ENCODE peak calls at places on chromosomes 16 and 17, in six cellular contexts. U is fibroblast of pulmonary artery, P is B cell, E is cardiac fibroblast, W is astrocyte, S is GM13977. H is an unnamed sample.

GRCh38 chr17:45975640-45976295 is 23.3 kb upstream of the STH start:
- DNase-seq in P (no peak), U (no peak), W (no peak), S (no peak), E (no peak), H (no peak)

GRCh38 chr16:4313563-4314531 is 2.0 kb upstream of the GLIS2 start:
- DNase-seq in E (peak), S (peak), U (no peak), P (no peak), W (no peak), H (peak)

GRCh38 chr17:77438241-77439204 is 297.8 kb downstream of the SEC14L1 start:
- DNase-seq in P (no peak), U (no peak), S (no peak), E (no peak), W (no peak), H (no peak)

GRCh38 chr17:565506-565905 is 149.1 kb downstream of the VPS53 start:
- DNase-seq in E (no peak), S (no peak), W (no peak), P (no peak), U (no peak), H (no peak)

GRCh38 chr16:57603110-57604024 is 25.1 kb upstream of the ADGRG1 start:
- DNase-seq in U (no peak), E (no peak), W (no peak), P (no peak), S (no peak), H (no peak)

GRCh38 chr17:73827627-73828241 is 183.5 kb upstream of the SDK2 start:
- DNase-seq in P (no peak), E (peak), S (no peak), W (no peak), U (peak), H (no peak)

GRCh38 chr16:77273815-77274214 is 74.6 kb downstream of the SYCE1L start:
- DNase-seq in P (no peak), S (no peak), W (peak), U (no peak), E (no peak), H (no peak)

GRCh38 chr17:68491381-68491849 is 20.8 kb upstream of the PRKAR1A start:
- DNase-seq in P (no peak), U (peak), S (no peak), W (no peak), E (peak), H (no peak)

GRCh38 chr17:76958974-76959373 is 90.8 kb downstream of the MGAT5B start:
- DNase-seq in W (no peak), P (no peak), S (no peak), E (no peak), U (no peak), H (no peak)

GRCh38 chr16:2082171-2082982 is 34.6 kb downstream of the TSC2 start:
- DNase-seq in W (no peak), E (peak), U (peak), S (no peak), P (peak), H (no peak)

GRCh38 chr16:27228036-27228435 is 24.7 kb downstream of the KDM8 start:
- DNase-seq in P (no peak), W (no peak), E (no peak), S (no peak), U (no peak), H (no peak)

GRCh38 chr17:27980035-27980434 is 62.4 kb upstream of the NLK start:
- DNase-seq in W (peak), U (peak), P (no peak), E (peak), S (no peak), H (no peak)

GRCh38 chr17:50917418-50917743 is 51.2 kb upstream of the TOB1 start:
- DNase-seq in S (peak), W (no peak), E (no peak), P (no peak), U (no peak), H (peak)

DNA sequence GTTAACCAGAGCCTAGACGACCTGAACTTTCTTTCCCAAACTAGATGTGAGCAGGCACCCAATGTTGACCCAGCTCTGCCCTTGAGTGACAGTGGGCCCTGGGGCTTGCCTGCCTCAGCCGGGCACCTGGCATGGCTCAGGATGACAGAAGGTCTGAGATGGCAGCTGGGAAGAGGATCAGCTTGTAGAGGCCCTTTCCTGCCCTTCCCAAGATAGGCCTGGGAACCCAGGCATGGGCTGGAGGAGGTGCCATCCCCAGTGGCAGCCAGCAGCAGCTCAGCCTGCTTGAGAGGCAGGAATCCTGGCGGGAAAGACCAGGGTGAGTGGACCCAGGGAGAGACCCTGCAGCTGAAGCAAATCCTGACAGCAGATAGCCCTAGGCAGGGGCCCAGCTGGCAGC is 59.1 kb downstream of the PIPOX start:
- DNase-seq in E (no peak), U (no peak), P (no peak), S (no peak), W (no peak), H (no peak)
- TF ChIP-seq CTCF in E (no peak), U (no peak), P (no peak), S (no peak), W (no peak), H (no peak)

GRCh38 chr16:84955427-84955826 is 55.9 kb downstream of the ZDHHC7 start:
- DNase-seq in W (no peak), E (no peak), U (no peak), S (no peak), P (no peak), H (no peak)
- TF ChIP-seq CTCF in W (no peak), E (no peak), U (no peak), S (no peak), P (no peak), H (no peak)

DNA sequence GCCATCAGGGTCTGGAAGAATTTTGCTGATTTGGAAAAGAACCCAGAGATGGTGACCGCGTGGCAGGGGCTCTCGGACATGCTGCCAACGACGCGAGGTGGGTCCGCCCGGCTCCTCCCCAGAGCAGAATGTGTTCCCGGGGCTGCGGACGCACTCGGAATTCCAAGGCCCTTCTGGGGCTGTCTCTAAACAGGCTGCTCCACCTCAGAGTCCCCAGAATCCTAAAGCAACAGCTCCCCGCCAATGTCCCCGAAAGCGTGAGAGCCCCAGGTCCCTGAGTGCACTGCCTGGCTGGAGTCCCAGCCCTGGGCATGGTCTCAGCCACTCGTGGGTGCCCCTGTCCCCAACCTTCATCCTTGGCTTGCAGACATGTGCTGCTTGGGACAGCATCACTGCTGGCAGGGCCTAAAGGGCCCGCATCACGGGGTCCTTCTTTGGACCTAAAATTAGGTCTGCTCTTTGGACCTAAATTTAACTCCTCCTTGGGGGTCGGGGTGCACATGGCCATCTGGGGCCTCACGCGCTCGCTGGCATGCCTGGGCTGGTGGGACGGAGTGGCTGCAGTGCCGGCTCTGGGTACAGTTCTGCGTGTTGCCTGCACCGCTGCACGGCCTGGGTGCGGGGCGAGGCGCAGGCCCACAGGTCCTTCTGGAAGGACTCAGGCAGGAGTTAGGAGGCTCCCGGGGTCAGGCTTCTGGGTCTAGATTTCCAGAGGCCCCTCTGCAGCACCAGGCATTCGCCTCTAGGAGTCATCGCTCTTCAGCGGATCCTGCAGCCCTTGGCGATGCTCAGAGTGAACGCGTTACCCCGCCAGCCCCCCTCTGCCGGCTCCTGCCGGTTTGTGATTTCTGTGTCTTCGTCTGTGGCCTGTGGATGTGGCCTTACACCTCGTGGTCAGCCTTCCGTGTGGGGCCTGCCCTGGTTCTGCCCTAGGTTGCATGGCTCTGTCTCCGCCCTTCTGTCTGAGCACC is 41.9 kb upstream of the CHMP6 start:
- DNase-seq in W (no peak), U (no peak), S (no peak), E (no peak), P (no peak), H (no peak)
- TF ChIP-seq CTCF in W (no peak), U (no peak), S (no peak), E (no peak), P (no peak), H (no peak)

GRCh38 chr17:13418891-13419290 is 182.8 kb downstream of the HS3ST3A1 start:
- DNase-seq in P (no peak), S (no peak), E (no peak), U (no peak), W (no peak), H (no peak)

GRCh38 chr17:13419676-13420075 is 182.1 kb downstream of the HS3ST3A1 start:
- DNase-seq in S (no peak), W (no peak), E (no peak), U (no peak), P (no peak), H (no peak)

GRCh38 chr17:13415877-13416416 is 185.8 kb downstream of the HS3ST3A1 start:
- DNase-seq in P (no peak), W (peak), U (peak), E (peak), S (no peak), H (no peak)

GRCh38 chr17:13417551-13417950 is 184.2 kb downstream of the HS3ST3A1 start:
- DNase-seq in P (no peak), W (no peak), E (peak), U (no peak), S (no peak), H (no peak)

DNA sequence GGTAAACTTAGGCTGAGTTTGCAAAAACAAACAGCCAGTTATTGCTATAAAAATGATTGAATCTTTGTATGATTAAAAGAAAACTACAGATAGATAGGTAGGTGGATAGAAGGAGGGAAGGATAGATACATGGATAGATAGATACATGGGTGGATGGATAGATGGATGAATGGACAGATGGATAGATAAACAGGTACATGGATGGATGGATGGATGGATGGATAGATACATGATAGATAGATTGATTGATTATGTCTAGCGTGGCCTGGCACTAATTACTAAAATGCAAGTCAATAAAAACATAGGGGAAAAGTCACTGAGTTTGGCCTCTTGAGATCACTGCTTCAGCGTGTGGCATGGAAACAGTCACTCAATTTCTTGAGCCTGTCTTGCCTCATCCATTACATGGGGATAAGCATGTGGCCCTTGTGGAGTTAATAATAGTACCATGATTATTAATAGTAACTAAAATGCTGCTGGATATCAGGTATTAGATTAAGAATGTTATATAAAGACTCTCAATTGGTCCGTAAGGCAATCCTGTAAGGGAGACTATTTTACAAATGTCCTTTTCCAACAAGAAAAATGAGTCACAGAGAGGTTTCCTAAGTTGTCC is 184.9 kb downstream of the HS3ST3A1 start:
- DNase-seq in E (no peak), P (no peak), W (no peak), S (no peak), U (no peak), H (no peak)
- TF ChIP-seq CTCF in E (no peak), P (no peak), W (no peak), S (no peak), U (no peak), H (no peak)

GRCh38 chr17:81866440-81867122 is 4.6 kb downstream of the ARHGDIA start:
- DNase-seq in W (no peak), P (peak), U (peak), S (no peak), E (peak), H (no peak)

GRCh38 chr17:81865358-81865732 is 5.0 kb upstream of the P4HB start:
- DNase-seq in U (no peak), P (no peak), S (no peak), W (no peak), E (no peak), H (no peak)

GRCh38 chr17:81865733-81866439 is 5.3 kb downstream of the ARHGDIA start:
- DNase-seq in S (no peak), E (peak), P (peak), W (no peak), U (peak), H (no peak)

GRCh38 chr17:81863123-81863675 is 2.9 kb upstream of the P4HB start:
- DNase-seq in E (peak), S (no peak), W (no peak), U (peak), P (no peak), H (no peak)

DNA sequence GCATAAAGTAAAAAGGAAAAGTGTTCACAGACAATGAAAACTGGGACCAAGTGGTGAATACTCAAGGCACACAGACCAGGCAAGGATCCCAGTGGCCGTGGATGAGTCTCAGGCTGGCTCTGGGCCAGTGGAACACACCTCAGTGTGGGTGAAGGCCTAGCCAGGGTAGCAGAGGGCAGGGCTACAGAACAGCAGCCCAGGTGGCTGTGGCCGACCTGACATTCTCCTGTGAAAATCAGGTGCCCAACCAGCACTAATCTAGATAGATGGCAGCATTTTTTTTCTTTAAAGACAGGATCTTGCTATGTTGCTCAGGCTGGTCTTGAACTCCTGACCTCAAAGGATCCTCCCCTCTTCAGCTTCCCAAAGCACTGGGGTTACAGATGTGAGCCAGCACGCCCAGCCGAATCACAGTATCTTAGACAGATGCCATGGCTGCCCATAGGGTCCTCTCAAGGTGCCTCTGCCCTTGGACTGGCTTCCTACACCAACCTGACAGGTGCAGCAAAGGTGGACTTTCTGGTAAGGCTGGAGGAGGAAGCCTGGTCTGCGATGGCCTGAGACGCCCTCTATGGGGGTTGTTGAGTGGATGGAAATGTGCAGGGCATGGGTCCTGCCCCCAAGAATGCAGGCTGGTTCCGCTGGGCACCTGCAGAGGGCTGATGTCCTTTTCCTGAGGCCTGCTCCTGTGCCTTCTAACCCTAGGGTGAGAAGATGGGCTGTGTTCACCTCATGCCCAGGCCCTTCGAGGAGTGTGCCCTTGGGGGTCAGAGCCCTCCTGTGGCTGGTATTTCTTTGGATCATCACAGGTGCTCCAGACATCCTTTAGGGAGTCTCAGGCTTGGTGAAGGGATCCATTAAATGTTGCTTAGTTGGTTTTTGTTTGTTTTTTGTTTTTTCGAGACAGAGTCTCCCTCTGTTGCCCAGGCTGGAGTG is 3.8 kb upstream of the P4HB start:
- DNase-seq in E (no peak), U (no peak), P (no peak), S (no peak), W (no peak), H (no peak)
- TF ChIP-seq CTCF in E (no peak), U (no peak), P (no peak), S (no peak), W (no peak), H (no peak)